ENCODE peak calls at places on chromosomes 11 and 22, in seven cellular contexts. J, X, V, Z, Y, A and I are unnamed samples.

GRCh38 chr11:109798521-109798920 is 294.7 kb upstream of the ZC3H12C start:
- DNase-seq in Y (no peak), V (no peak), A (no peak), Z (peak), J (no peak), X (no peak), I (peak)

GRCh38 chr11:122786896-122787295 is 51.4 kb upstream of the CRTAM start:
- DNase-seq in V (no peak), Y (no peak), Z (no peak), J (no peak), A (no peak), X (no peak), I (no peak)

GRCh38 chr22:38214248-38215056 is 12.7 kb downstream of the MAFF start:
- DNase-seq in J (peak), X (peak), A (peak), Z (peak), V (peak), Y (peak), I (peak)

GRCh38 chr11:94641167-94641761 is 74.1 kb downstream of the PIWIL4 start:
- DNase-seq in A (no peak), Y (peak), V (no peak), J (no peak), X (no peak), Z (no peak), I (no peak)

GRCh38 chr11:15073361-15074205 is at the start of gene CALCB:
- DNase-seq in V (no peak), Z (peak), X (peak), A (peak), J (peak), Y (peak), I (no peak)

GRCh38 chr11:17845431-17845881 is 110.9 kb downstream of the KCNC1 start:
- DNase-seq in Y (no peak), J (no peak), Z (peak), X (no peak), A (no peak), V (no peak), I (peak)

GRCh38 chr11:61158691-61159381 is 2.4 kb downstream of the VPS37C start:
- DNase-seq in X (peak), J (no peak), A (no peak), Z (peak), Y (peak), V (no peak), I (peak)

GRCh38 chr11:125167954-125168821 is 3.6 kb downstream of the PKNOX2 start:
- DNase-seq in J (no peak), V (no peak), Y (peak), Z (peak), A (no peak), X (no peak), I (peak)

GRCh38 chr11:6233984-6234313 is 487 bp downstream of the FHIP1B start:
- DNase-seq in V (no peak), Z (no peak), X (no peak), J (no peak), Y (no peak), A (no peak), I (no peak)

GRCh38 chr11:88680806-88681205 is 343.3 kb upstream of the CTSC start:
- DNase-seq in V (no peak), Y (no peak), X (no peak), J (no peak), Z (peak), A (no peak), I (no peak)

GRCh38 chr22:19791894-19792293 is 31.3 kb downstream of the TBX1 start:
- DNase-seq in X (no peak), V (no peak), Z (no peak), Y (no peak), J (no peak), A (no peak), I (no peak)
- H4K8ac ChIP-seq in X (no peak), V (no peak), Z (no peak), Y (no peak), J (no peak), A (no peak), I (no peak)

DNA sequence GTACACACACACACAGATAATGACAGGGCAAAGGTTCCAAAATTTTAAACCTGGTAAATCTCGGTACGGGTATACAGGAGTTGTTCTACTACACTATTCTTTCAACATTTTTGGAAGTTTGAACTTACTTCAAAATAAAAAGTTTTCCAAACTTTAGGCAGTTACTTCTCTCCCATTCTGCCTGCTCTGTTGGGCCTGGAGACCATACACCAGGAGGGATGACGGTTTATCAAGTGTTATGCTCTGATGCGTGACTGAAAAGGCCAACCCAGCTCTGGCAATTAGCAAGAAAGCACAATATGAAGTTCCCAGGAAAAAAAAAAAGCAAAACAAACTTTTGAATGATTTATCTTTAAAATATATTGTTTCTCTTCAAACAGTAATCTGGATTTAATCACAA is 969 bp downstream of the SERPIND1 start:
- DNase-seq in X (no peak), V (no peak), J (no peak), A (no peak), Y (no peak), Z (no peak), I (no peak)
- H4K8ac ChIP-seq in X (no peak), V (no peak), J (no peak), A (no peak), Y (no peak), Z (no peak), I (no peak)

GRCh38 chr11:11280826-11281225 is 72.2 kb downstream of the CSNK2A3 start:
- DNase-seq in Y (no peak), J (no peak), A (no peak), Z (no peak), X (no peak), V (no peak), I (peak)
- H4K8ac ChIP-seq in Y (no peak), J (no peak), A (no peak), Z (peak), X (no peak), V (peak), I (peak)

DNA sequence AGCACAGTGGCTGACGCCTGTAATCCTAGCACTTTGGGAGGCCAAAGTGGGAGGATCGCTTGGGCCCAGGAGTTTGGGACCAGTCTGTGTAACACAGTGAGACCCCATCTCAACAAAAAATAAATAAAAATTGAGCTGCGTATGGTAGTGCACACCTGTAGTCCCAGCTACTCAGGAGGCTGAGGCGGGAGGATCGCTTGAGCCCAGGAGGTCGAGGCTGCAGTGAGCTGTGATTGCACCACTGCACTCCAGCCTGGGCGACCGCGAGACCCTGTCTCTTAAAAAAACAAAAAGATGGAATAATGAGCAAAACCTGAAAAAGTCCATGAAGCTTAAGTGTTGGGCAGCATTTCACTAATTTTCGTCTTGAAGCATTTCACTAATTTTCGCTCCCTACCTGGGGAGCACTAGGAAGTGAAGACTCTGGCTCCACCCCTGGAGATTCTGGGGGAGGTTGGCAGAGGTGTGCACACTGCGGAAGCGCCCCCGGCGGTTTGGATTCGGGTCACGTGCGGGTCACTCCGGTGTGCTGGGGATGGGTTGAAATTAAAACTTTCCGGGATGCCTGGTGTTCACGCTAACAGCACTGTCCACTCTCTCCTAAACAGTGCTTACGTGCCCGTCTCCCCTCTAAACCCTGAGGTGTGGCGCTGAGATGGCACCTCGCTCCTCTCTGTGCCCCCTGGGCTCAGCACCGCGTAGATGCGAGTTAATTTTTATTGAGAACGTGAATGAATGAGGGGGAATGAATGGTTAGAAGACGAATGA is 905 bp upstream of the NAA40 start:
- DNase-seq in X (peak), J (peak), Y (peak), A (no peak), V (no peak), Z (no peak), I (no peak)
- H4K8ac ChIP-seq in X (peak), J (no peak), Y (no peak), A (no peak), V (no peak), Z (peak), I (peak)

GRCh38 chr11:72844356-72844755 is 30.1 kb downstream of the ATG16L2 start:
- DNase-seq in Y (no peak), J (no peak), A (no peak), Z (peak), V (no peak), X (no peak), I (peak)

GRCh38 chr11:72840780-72841179 is 26.6 kb downstream of the ATG16L2 start:
- DNase-seq in X (peak), V (no peak), J (no peak), Z (peak), A (no peak), Y (peak), I (peak)

GRCh38 chr11:72842126-72842525 is 27.9 kb downstream of the ATG16L2 start:
- DNase-seq in Y (no peak), Z (no peak), X (no peak), V (no peak), J (no peak), A (no peak), I (no peak)

GRCh38 chr11:72841397-72841796 is 27.2 kb downstream of the ATG16L2 start:
- DNase-seq in J (no peak), V (no peak), Z (no peak), A (no peak), X (no peak), Y (no peak), I (no peak)

GRCh38 chr11:72842644-72843330 is 28.6 kb downstream of the ATG16L2 start:
- DNase-seq in V (no peak), Z (no peak), X (no peak), Y (no peak), A (no peak), J (no peak), I (no peak)
- H4K8ac ChIP-seq in V (no peak), Z (no peak), X (no peak), Y (no peak), A (no peak), J (no peak), I (no peak)